ENCODE peak calls at places on chromosomes 11 and 22, in four cellular contexts. One of them, this sample, is unnamed.

GRCh38 chr11:134532921-134533421 is 120.9 kb upstream of the B3GAT1 start:
- DNase-seq in heart left ventricle: peak; percentile 13
- DNase-seq in ovary: no peak
- DNase-seq in pancreas: no peak
- DNase-seq in this sample: no peak

GRCh38 chr11:59776210-59777066 is 21.3 kb downstream of the STX3 start:
- DNase-seq in heart left ventricle: no peak
- DNase-seq in ovary: no peak
- DNase-seq in pancreas: no peak
- DNase-seq in this sample: no peak

GRCh38 chr22:24834845-24835570 is 29.0 kb downstream of the SGSM1 start:
- DNase-seq in ovary: no peak
- DNase-seq in pancreas: no peak
- DNase-seq in heart left ventricle: no peak
- DNase-seq in this sample: no peak

GRCh38 chr11:14273885-14274284 is 85.1 kb downstream of the RRAS2 start:
- DNase-seq in ovary: no peak
- DNase-seq in pancreas: no peak
- DNase-seq in heart left ventricle: no peak
- DNase-seq in this sample: no peak

GRCh38 chr11:82634091-82634490 is 99.6 kb downstream of the FAM181B start:
- DNase-seq in pancreas: no peak
- DNase-seq in heart left ventricle: no peak
- DNase-seq in ovary: no peak
- DNase-seq in this sample: no peak

GRCh38 chr11:33633251-33634003 is 67.2 kb downstream of the C11orf91 start:
- DNase-seq in pancreas: no peak
- DNase-seq in ovary: no peak
- DNase-seq in heart left ventricle: no peak
- DNase-seq in this sample: no peak

GRCh38 chr11:2268911-2269600 is 1.3 kb downstream of the ASCL2 start:
- DNase-seq in ovary: no peak
- DNase-seq in pancreas: peak; percentile 75
- DNase-seq in heart left ventricle: peak; percentile 48
- DNase-seq in this sample: no peak

GRCh38 chr22:39959640-39960447 is at the start of gene TMA7B:
- DNase-seq in ovary: no peak
- DNase-seq in heart left ventricle: no peak
- DNase-seq in pancreas: no peak
- DNase-seq in this sample: peak; percentile 43

DNA sequence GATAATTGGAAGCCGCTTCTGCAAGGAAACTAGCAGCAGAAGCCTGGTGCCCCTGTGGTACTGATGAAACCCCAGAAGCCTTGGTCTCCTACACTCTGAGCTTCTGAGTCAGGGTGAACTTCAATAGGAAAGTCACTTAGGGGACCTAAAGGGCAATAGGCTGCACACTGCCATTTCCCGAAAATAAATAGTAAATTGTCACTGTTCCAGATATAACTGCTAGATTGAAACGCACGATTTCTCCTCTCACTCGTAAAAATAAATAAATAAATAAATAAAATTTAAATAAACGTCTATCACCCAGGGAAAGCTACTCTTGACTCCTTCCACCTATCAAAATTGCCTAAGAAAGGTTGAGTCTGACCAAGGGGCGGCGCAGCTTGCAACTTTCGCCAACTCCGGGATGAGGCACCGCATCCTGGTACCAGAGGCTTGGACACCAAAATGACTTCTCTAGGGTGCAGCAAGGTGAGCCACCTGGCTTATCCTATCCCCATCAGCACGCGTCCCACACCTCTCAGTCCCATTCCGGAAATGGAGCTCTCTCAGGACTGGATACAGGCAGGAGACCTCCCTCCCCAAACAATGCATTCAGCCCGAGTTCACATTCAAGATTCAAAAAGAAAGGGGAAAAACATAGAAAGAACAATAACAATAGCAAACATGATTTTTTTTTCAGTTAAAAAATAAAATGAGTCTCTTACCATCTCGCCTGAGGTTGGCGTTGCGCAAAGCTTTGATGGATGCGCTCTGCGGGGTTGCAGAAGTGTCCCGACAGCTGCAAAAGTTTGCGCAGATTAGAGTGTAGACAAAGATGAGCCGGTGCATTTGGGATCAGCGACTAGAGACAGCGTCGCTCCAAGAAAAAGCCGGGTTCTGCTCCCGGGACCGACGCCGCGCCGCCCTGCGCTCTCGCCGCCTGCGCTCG is 583 bp downstream of the PDGFD start:
- DNase-seq in pancreas: peak; percentile 66
- DNase-seq in heart left ventricle: peak; percentile 26
- DNase-seq in ovary: peak; percentile 67
- DNase-seq in this sample: no peak
- TF ChIP-seq CTCF in pancreas: no peak
- TF ChIP-seq CTCF in heart left ventricle: no peak
- TF ChIP-seq CTCF in ovary: no peak
- TF ChIP-seq CTCF in this sample: no peak

GRCh38 chr11:76267563-76267962 is 61.3 kb upstream of the WNT11 start:
- DNase-seq in heart left ventricle: no peak
- DNase-seq in pancreas: no peak
- DNase-seq in ovary: no peak
- DNase-seq in this sample: no peak

GRCh38 chr11:76269247-76269646 is 62.9 kb upstream of the WNT11 start:
- DNase-seq in heart left ventricle: no peak
- DNase-seq in ovary: no peak
- DNase-seq in pancreas: no peak
- DNase-seq in this sample: no peak

GRCh38 chr11:76270387-76270786 is 64.1 kb upstream of the WNT11 start:
- DNase-seq in pancreas: no peak
- DNase-seq in heart left ventricle: no peak
- DNase-seq in ovary: no peak
- DNase-seq in this sample: no peak

GRCh38 chr11:76268498-76268897 is 62.2 kb upstream of the WNT11 start:
- DNase-seq in pancreas: no peak
- DNase-seq in ovary: no peak
- DNase-seq in heart left ventricle: no peak
- DNase-seq in this sample: no peak

GRCh38 chr11:76269661-76270322 is 63.5 kb upstream of the WNT11 start:
- DNase-seq in heart left ventricle: no peak
- DNase-seq in pancreas: no peak
- DNase-seq in ovary: no peak
- DNase-seq in this sample: no peak
- H3K27ac ChIP-seq in heart left ventricle: peak overlapping the region; percentile 29
- H3K27ac ChIP-seq in pancreas: no peak overlapping the region
- H3K27ac ChIP-seq in ovary: no peak overlapping the region
- H3K27ac ChIP-seq in this sample: no peak overlapping the region

DNA sequence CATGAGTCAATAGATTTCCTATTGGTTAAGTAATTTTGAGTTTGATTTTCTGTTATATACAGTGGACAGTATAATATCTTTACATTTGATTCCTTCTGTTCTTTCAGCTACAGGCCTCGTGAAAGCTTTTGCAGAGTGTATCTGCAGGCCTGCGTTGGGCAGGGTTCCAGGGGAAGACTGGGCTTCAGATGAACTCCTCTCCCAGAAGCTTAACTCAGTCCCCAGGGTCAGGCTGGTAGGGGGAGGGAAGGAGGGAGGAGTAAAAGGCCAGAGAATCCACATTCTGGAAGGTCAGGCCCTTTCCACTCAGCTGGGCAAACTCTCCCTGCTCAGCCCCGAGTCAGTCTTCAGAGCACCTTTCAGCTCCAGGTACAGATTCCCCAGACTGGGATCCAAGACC is 100.4 kb upstream of the NECTIN1 start:
- DNase-seq in heart left ventricle: no peak
- DNase-seq in ovary: no peak
- DNase-seq in pancreas: no peak
- DNase-seq in this sample: no peak
- H3K9me3 ChIP-seq in heart left ventricle: peaks cover 7% of the 10 kb centered on the region
- H3K9me3 ChIP-seq in ovary: no peaks in the 10 kb centered on the region
- H3K9me3 ChIP-seq in pancreas: no peaks in the 10 kb centered on the region
- H3K9me3 ChIP-seq in this sample: peaks cover 3% of the 10 kb centered on the region

DNA sequence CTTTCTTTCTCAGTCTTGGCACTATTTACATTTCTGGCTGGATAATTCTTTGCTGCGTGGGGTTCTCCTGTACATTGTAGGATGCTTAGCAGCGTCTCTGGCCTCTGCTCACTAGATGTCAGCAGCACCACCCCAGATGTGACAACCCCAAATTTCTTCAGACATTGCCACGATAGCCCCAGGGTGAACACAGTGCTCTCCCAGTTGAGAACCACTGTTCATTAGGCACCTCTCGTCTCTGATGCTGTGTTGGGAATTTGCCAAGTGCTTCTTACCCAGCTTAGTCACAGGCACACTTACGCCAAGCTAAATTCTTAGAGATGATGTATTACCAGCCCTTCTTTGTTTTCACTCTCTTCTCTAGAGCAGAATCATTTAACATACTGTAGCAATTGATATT is 9.4 kb downstream of the TRIM6 start:
- DNase-seq in heart left ventricle: no peak
- DNase-seq in ovary: no peak
- DNase-seq in pancreas: no peak
- DNase-seq in this sample: no peak
- TF ChIP-seq CTCF in heart left ventricle: no peak
- TF ChIP-seq CTCF in ovary: no peak
- TF ChIP-seq CTCF in pancreas: no peak
- TF ChIP-seq CTCF in this sample: no peak

GRCh38 chr22:19149047-19149883 is 827 bp downstream of the GSC2 start:
- DNase-seq in ovary: no peak
- DNase-seq in pancreas: peak; percentile 62
- DNase-seq in heart left ventricle: no peak
- DNase-seq in this sample: peak; percentile 19
- H3K27ac ChIP-seq in ovary: no peak overlapping the region
- H3K27ac ChIP-seq in pancreas: no peak overlapping the region
- H3K27ac ChIP-seq in heart left ventricle: no peak overlapping the region
- H3K27ac ChIP-seq in this sample: no peak overlapping the region

DNA sequence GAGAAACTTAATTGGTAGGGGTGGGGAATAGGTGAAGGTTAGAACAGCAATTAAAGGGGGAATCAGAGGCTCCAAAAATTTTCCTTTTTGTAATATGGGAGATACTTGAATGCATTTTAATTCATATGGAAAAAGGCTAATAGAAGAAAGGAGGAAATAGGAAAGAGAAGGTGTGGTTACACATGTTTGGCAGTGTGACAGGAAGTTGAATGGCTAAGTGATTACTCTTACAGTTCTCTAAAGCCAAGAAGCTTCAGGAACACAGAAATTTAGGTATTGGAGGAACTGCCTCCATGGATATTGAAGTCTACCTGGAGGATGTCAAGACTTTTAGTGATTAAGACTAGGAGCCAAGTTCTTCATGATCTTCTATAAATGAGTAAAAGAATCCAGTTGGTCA is 6.3 kb downstream of the NXPE2 start:
- DNase-seq in pancreas: no peak
- DNase-seq in ovary: no peak
- DNase-seq in heart left ventricle: no peak
- DNase-seq in this sample: no peak
- H3K9me3 ChIP-seq in pancreas: no peaks in the 10 kb centered on the region
- H3K9me3 ChIP-seq in ovary: no peaks in the 10 kb centered on the region
- H3K9me3 ChIP-seq in heart left ventricle: peaks cover 7% of the 10 kb centered on the region
- H3K9me3 ChIP-seq in this sample: no peaks in the 10 kb centered on the region